ENCODE peak calls at places on chromosomes 2 and 18, in six cellular contexts. One of them, this sample, is unnamed.

GRCh38 chr2:43391877-43392214 is 165.4 kb upstream of the ZFP36L2 start:
- DNase-seq in PC-9: no peak
- DNase-seq in LNCaP clone FGC: no peak
- DNase-seq in CD4-positive, alpha-beta T cell: no peak
- DNase-seq in cardiac muscle cell: peak
- DNase-seq in Panc1: no peak
- DNase-seq in this sample: no peak

GRCh38 chr18:74476154-74476553 is 19.0 kb upstream of the DIPK1C start:
- DNase-seq in LNCaP clone FGC: no peak
- DNase-seq in PC-9: no peak
- DNase-seq in cardiac muscle cell: peak
- DNase-seq in CD4-positive, alpha-beta T cell: no peak
- DNase-seq in Panc1: no peak
- DNase-seq in this sample: peak

GRCh38 chr2:20048488-20049443 is 2.7 kb downstream of the LAPTM4A start:
- DNase-seq in Panc1: no peak
- DNase-seq in PC-9: no peak
- DNase-seq in CD4-positive, alpha-beta T cell: no peak
- DNase-seq in cardiac muscle cell: no peak
- DNase-seq in LNCaP clone FGC: no peak
- DNase-seq in this sample: no peak

GRCh38 chr18:47120428-47120827 is 29.9 kb downstream of the HDHD2 start:
- DNase-seq in LNCaP clone FGC: no peak
- DNase-seq in Panc1: no peak
- DNase-seq in CD4-positive, alpha-beta T cell: no peak
- DNase-seq in cardiac muscle cell: peak
- DNase-seq in PC-9: no peak
- DNase-seq in this sample: no peak

GRCh38 chr2:46490521-46491141 is 11.3 kb downstream of the TMEM247 start:
- DNase-seq in CD4-positive, alpha-beta T cell: no peak
- DNase-seq in Panc1: no peak
- DNase-seq in LNCaP clone FGC: no peak
- DNase-seq in PC-9: no peak
- DNase-seq in cardiac muscle cell: peak
- DNase-seq in this sample: no peak

GRCh38 chr18:50507120-50507590 is 52.7 kb upstream of the MAPK4 start:
- DNase-seq in PC-9: no peak
- DNase-seq in cardiac muscle cell: peak
- DNase-seq in CD4-positive, alpha-beta T cell: no peak
- DNase-seq in LNCaP clone FGC: peak
- DNase-seq in Panc1: no peak
- DNase-seq in this sample: no peak

GRCh38 chr2:188819781-188820180 is 154.4 kb upstream of the COL3A1 start:
- DNase-seq in CD4-positive, alpha-beta T cell: no peak
- DNase-seq in PC-9: no peak
- DNase-seq in LNCaP clone FGC: no peak
- DNase-seq in cardiac muscle cell: peak
- DNase-seq in Panc1: no peak
- DNase-seq in this sample: no peak

GRCh38 chr2:185628985-185629384 is 109.6 kb upstream of the FSIP2 start:
- DNase-seq in cardiac muscle cell: no peak
- DNase-seq in CD4-positive, alpha-beta T cell: no peak
- DNase-seq in Panc1: no peak
- DNase-seq in PC-9: no peak
- DNase-seq in LNCaP clone FGC: no peak
- DNase-seq in this sample: no peak

GRCh38 chr2:38428940-38429339 is 51.9 kb upstream of the ATL2 start:
- DNase-seq in cardiac muscle cell: peak
- DNase-seq in CD4-positive, alpha-beta T cell: no peak
- DNase-seq in PC-9: no peak
- DNase-seq in Panc1: no peak
- DNase-seq in LNCaP clone FGC: no peak
- DNase-seq in this sample: no peak

GRCh38 chr2:100610381-100610831 is 47.6 kb downstream of the PDCL3 start:
- DNase-seq in Panc1: peak
- DNase-seq in PC-9: peak
- DNase-seq in cardiac muscle cell: peak
- DNase-seq in LNCaP clone FGC: no peak
- DNase-seq in CD4-positive, alpha-beta T cell: peak
- DNase-seq in this sample: peak

GRCh38 chr2:241154915-241155314 is 4.6 kb downstream of the PPP1R7 start:
- DNase-seq in LNCaP clone FGC: no peak
- DNase-seq in PC-9: no peak
- DNase-seq in cardiac muscle cell: no peak
- DNase-seq in CD4-positive, alpha-beta T cell: no peak
- DNase-seq in Panc1: no peak
- DNase-seq in this sample: no peak

GRCh38 chr2:120776649-120777048 is 41.0 kb downstream of the GLI2 start:
- DNase-seq in PC-9: no peak
- DNase-seq in LNCaP clone FGC: no peak
- DNase-seq in CD4-positive, alpha-beta T cell: no peak
- DNase-seq in Panc1: no peak
- DNase-seq in cardiac muscle cell: no peak
- DNase-seq in this sample: no peak

GRCh38 chr2:126669772-126670171 is 13.8 kb downstream of the GYPC start:
- DNase-seq in Panc1: no peak
- DNase-seq in PC-9: no peak
- DNase-seq in LNCaP clone FGC: no peak
- DNase-seq in cardiac muscle cell: peak
- DNase-seq in CD4-positive, alpha-beta T cell: no peak
- DNase-seq in this sample: no peak

GRCh38 chr2:167196461-167197252 is 308.4 kb downstream of the XIRP2 start:
- DNase-seq in cardiac muscle cell: peak
- DNase-seq in LNCaP clone FGC: no peak
- DNase-seq in Panc1: no peak
- DNase-seq in CD4-positive, alpha-beta T cell: no peak
- DNase-seq in PC-9: no peak
- DNase-seq in this sample: no peak

GRCh38 chr2:74524005-74524404 is 2.0 kb downstream of the DQX1 start:
- DNase-seq in CD4-positive, alpha-beta T cell: no peak
- DNase-seq in cardiac muscle cell: no peak
- DNase-seq in PC-9: no peak
- DNase-seq in Panc1: no peak
- DNase-seq in LNCaP clone FGC: no peak
- DNase-seq in this sample: no peak

GRCh38 chr18:13494879-13495465 is 231.4 kb downstream of the FAM210A start:
- DNase-seq in LNCaP clone FGC: no peak
- DNase-seq in CD4-positive, alpha-beta T cell: no peak
- DNase-seq in Panc1: no peak
- DNase-seq in cardiac muscle cell: no peak
- DNase-seq in PC-9: no peak
- DNase-seq in this sample: no peak

GRCh38 chr18:22309191-22309590 is 108.5 kb downstream of the CTAGE1 start:
- DNase-seq in CD4-positive, alpha-beta T cell: no peak
- DNase-seq in cardiac muscle cell: peak
- DNase-seq in PC-9: no peak
- DNase-seq in LNCaP clone FGC: no peak
- DNase-seq in Panc1: no peak
- DNase-seq in this sample: no peak

GRCh38 chr2:136439277-136439676 is 321.3 kb upstream of the CXCR4 start:
- DNase-seq in LNCaP clone FGC: no peak
- DNase-seq in CD4-positive, alpha-beta T cell: no peak
- DNase-seq in PC-9: no peak
- DNase-seq in cardiac muscle cell: no peak
- DNase-seq in Panc1: no peak
- DNase-seq in this sample: no peak

GRCh38 chr18:8375899-8376512 is 233.2 kb upstream of the RAB12 start:
- DNase-seq in Panc1: no peak
- DNase-seq in PC-9: no peak
- DNase-seq in LNCaP clone FGC: no peak
- DNase-seq in cardiac muscle cell: no peak
- DNase-seq in CD4-positive, alpha-beta T cell: no peak
- DNase-seq in this sample: no peak

GRCh38 chr2:158644139-158644538 is 151.0 kb upstream of the DAPL1 start:
- DNase-seq in cardiac muscle cell: peak
- DNase-seq in LNCaP clone FGC: no peak
- DNase-seq in CD4-positive, alpha-beta T cell: no peak
- DNase-seq in PC-9: no peak
- DNase-seq in Panc1: no peak
- DNase-seq in this sample: no peak

GRCh38 chr18:43303376-43303775 is 26.1 kb upstream of the SYT4 start:
- DNase-seq in Panc1: peak
- DNase-seq in cardiac muscle cell: no peak
- DNase-seq in LNCaP clone FGC: no peak
- DNase-seq in CD4-positive, alpha-beta T cell: no peak
- DNase-seq in PC-9: no peak
- DNase-seq in this sample: no peak

GRCh38 chr2:217858519-217859466 is 144.0 kb downstream of the TNS1 start:
- DNase-seq in LNCaP clone FGC: no peak
- DNase-seq in Panc1: no peak
- DNase-seq in cardiac muscle cell: peak
- DNase-seq in PC-9: no peak
- DNase-seq in CD4-positive, alpha-beta T cell: no peak
- DNase-seq in this sample: peak

GRCh38 chr2:188853307-188853706 is 120.9 kb upstream of the COL3A1 start:
- DNase-seq in Panc1: no peak
- DNase-seq in PC-9: no peak
- DNase-seq in CD4-positive, alpha-beta T cell: no peak
- DNase-seq in cardiac muscle cell: peak
- DNase-seq in LNCaP clone FGC: no peak
- DNase-seq in this sample: no peak

GRCh38 chr2:60552096-60552850 is 1.2 kb downstream of the BCL11A start:
- DNase-seq in LNCaP clone FGC: no peak
- DNase-seq in Panc1: no peak
- DNase-seq in PC-9: no peak
- DNase-seq in CD4-positive, alpha-beta T cell: no peak
- DNase-seq in cardiac muscle cell: peak
- DNase-seq in this sample: no peak

GRCh38 chr18:12766986-12767433 is 64.2 kb downstream of the PSMG2 start:
- DNase-seq in Panc1: no peak
- DNase-seq in cardiac muscle cell: no peak
- DNase-seq in PC-9: no peak
- DNase-seq in LNCaP clone FGC: no peak
- DNase-seq in CD4-positive, alpha-beta T cell: no peak
- DNase-seq in this sample: no peak

DNA sequence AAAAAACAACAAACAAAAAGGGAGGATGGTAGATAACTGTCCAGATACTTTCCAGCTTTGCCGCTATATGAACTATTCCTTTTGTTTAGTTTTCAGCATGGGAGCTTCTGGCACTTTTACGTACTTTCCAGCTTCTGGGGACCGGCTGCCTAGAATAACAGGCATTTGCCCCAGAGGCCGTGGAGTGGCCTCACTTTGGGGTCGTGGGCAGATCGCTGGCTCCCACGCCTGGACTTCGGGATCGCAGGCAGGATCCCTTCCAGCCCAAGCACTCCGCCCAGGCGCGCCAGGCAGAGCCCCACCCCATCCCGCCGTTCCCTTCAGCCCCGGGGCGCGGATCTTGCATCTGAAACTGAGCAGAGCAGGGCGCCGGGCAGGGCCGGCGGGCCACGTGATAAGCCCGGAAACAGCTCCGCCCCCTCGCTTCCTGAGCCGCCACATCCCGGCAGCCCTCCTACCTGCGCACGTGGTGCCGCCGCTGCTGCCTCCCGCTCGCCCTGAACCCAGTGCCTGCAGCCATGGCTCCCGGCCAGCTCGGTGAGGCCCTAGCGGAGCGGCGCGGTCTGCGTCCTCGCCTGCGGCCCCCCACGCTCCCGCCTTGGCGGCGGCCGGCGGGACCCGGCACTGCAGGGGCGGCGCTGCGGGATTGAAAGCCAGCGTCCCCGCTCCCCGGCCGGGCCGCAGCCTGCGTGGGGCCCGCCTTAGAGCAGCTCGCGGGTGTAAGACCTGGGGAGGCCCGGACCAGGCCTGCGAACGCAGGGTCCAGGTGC is at the start of gene ATIC:
- DNase-seq in PC-9: peak
- DNase-seq in CD4-positive, alpha-beta T cell: peak
- DNase-seq in cardiac muscle cell: peak
- DNase-seq in LNCaP clone FGC: peak
- DNase-seq in Panc1: peak
- DNase-seq in this sample: peak
- TF ChIP-seq CTCF in PC-9: no peak
- TF ChIP-seq CTCF in CD4-positive, alpha-beta T cell: no peak
- TF ChIP-seq CTCF in cardiac muscle cell: no peak
- TF ChIP-seq CTCF in LNCaP clone FGC: no peak
- TF ChIP-seq CTCF in Panc1: no peak
- TF ChIP-seq CTCF in this sample: no peak

GRCh38 chr2:191013876-191014652 is at the start of gene STAT1:
- DNase-seq in cardiac muscle cell: peak
- DNase-seq in PC-9: peak
- DNase-seq in LNCaP clone FGC: peak
- DNase-seq in Panc1: no peak
- DNase-seq in CD4-positive, alpha-beta T cell: peak
- DNase-seq in this sample: peak
- TF ChIP-seq CTCF in cardiac muscle cell: no peak
- TF ChIP-seq CTCF in PC-9: no peak
- TF ChIP-seq CTCF in LNCaP clone FGC: no peak
- TF ChIP-seq CTCF in Panc1: no peak
- TF ChIP-seq CTCF in CD4-positive, alpha-beta T cell: no peak
- TF ChIP-seq CTCF in this sample: no peak

GRCh38 chr18:48947102-48947501 is 3.7 kb downstream of the SMAD7 start:
- DNase-seq in LNCaP clone FGC: no peak
- DNase-seq in CD4-positive, alpha-beta T cell: no peak
- DNase-seq in cardiac muscle cell: no peak
- DNase-seq in Panc1: no peak
- DNase-seq in PC-9: no peak
- DNase-seq in this sample: no peak

GRCh38 chr18:48949606-48950535 is 894 bp downstream of the SMAD7 start:
- DNase-seq in LNCaP clone FGC: peak
- DNase-seq in PC-9: peak
- DNase-seq in cardiac muscle cell: peak
- DNase-seq in Panc1: no peak
- DNase-seq in CD4-positive, alpha-beta T cell: no peak
- DNase-seq in this sample: no peak

GRCh38 chr18:48947583-48947982 is 3.2 kb downstream of the SMAD7 start:
- DNase-seq in LNCaP clone FGC: no peak
- DNase-seq in Panc1: no peak
- DNase-seq in CD4-positive, alpha-beta T cell: no peak
- DNase-seq in PC-9: no peak
- DNase-seq in cardiac muscle cell: no peak
- DNase-seq in this sample: no peak

GRCh38 chr18:48949051-48949605 is 1.6 kb downstream of the SMAD7 start:
- DNase-seq in cardiac muscle cell: no peak
- DNase-seq in LNCaP clone FGC: no peak
- DNase-seq in PC-9: peak
- DNase-seq in CD4-positive, alpha-beta T cell: no peak
- DNase-seq in Panc1: no peak
- DNase-seq in this sample: no peak

GRCh38 chr18:48948112-48949050 is 2.4 kb downstream of the SMAD7 start:
- DNase-seq in CD4-positive, alpha-beta T cell: no peak
- DNase-seq in cardiac muscle cell: peak
- DNase-seq in Panc1: no peak
- DNase-seq in LNCaP clone FGC: peak
- DNase-seq in PC-9: peak
- DNase-seq in this sample: no peak
- TF ChIP-seq CTCF in CD4-positive, alpha-beta T cell: no peak
- TF ChIP-seq CTCF in cardiac muscle cell: peak
- TF ChIP-seq CTCF in Panc1: no peak
- TF ChIP-seq CTCF in LNCaP clone FGC: no peak
- TF ChIP-seq CTCF in PC-9: no peak
- TF ChIP-seq CTCF in this sample: no peak

GRCh38 chr2:7405861-7406715 is 488.9 kb downstream of the RNF144A start:
- DNase-seq in LNCaP clone FGC: no peak
- DNase-seq in PC-9: no peak
- DNase-seq in Panc1: no peak
- DNase-seq in CD4-positive, alpha-beta T cell: no peak
- DNase-seq in cardiac muscle cell: peak
- DNase-seq in this sample: no peak

GRCh38 chr2:7411691-7412090 is 494.5 kb downstream of the RNF144A start:
- DNase-seq in LNCaP clone FGC: no peak
- DNase-seq in CD4-positive, alpha-beta T cell: no peak
- DNase-seq in cardiac muscle cell: no peak
- DNase-seq in Panc1: no peak
- DNase-seq in PC-9: no peak
- DNase-seq in this sample: no peak
- TF ChIP-seq CTCF in LNCaP clone FGC: no peak
- TF ChIP-seq CTCF in CD4-positive, alpha-beta T cell: no peak
- TF ChIP-seq CTCF in cardiac muscle cell: no peak
- TF ChIP-seq CTCF in Panc1: no peak
- TF ChIP-seq CTCF in PC-9: no peak
- TF ChIP-seq CTCF in this sample: no peak